ENCODE peak calls at places on chromosome 18, in five cellular contexts. Z is right cardiac atrium, E is sigmoid colon, P is esophagus squamous epithelium, C is aorta. W is an unnamed sample. For H3K4me1, the result is how much of the 10 kb centered on the place peaks cover.

GRCh38 chr18:47992903-47993302 is 62.4 kb upstream of the SMAD2 start:
- DNase-seq in E (no peak), P (no peak), Z (no peak), C (no peak), W (no peak)

GRCh38 chr18:59566507-59566906 is 130.7 kb downstream of the CCBE1 start:
- DNase-seq in E (no peak), P (no peak), Z (no peak), C (no peak), W (no peak)

GRCh38 chr18:69400976-69401474 is 337 bp downstream of the DOK6 start:
- DNase-seq in C (peak), Z (peak), P (no peak), E (peak), W (peak)

GRCh38 chr18:61244632-61245031 is 88.6 kb upstream of the CDH20 start:
- DNase-seq in E (no peak), Z (no peak), C (no peak), P (no peak), W (no peak)

GRCh38 chr18:46010050-46010449 is 42.9 kb upstream of the EPG5 start:
- DNase-seq in C (no peak), Z (no peak), E (no peak), P (no peak), W (no peak)

GRCh38 chr18:63253428-63254372 is 65.9 kb downstream of the BCL2 start:
- DNase-seq in E (no peak), P (no peak), Z (no peak), C (no peak), W (no peak)

GRCh38 chr18:68017385-68017784 is 500.9 kb upstream of the DSEL start:
- DNase-seq in C (no peak), E (no peak), Z (no peak), P (no peak), W (no peak)

GRCh38 chr18:55073116-55073515 is 113.9 kb upstream of the CCDC68 start:
- DNase-seq in Z (no peak), C (no peak), P (no peak), E (no peak), W (no peak)

GRCh38 chr18:3923750-3924149 is 473.8 kb downstream of the TGIF1 start:
- DNase-seq in E (no peak), C (no peak), Z (no peak), P (no peak), W (no peak)

GRCh38 chr18:75754433-75754832 is 326.9 kb upstream of the SMIM21 start:
- DNase-seq in P (no peak), E (no peak), C (no peak), Z (no peak), W (no peak)

GRCh38 chr18:1103567-1103966 is 198.9 kb downstream of the ADCYAP1 start:
- DNase-seq in C (no peak), P (no peak), E (no peak), Z (no peak), W (no peak)

GRCh38 chr18:24006731-24007308 is 7.7 kb upstream of the TTC39C start:
- DNase-seq in P (no peak), C (no peak), E (no peak), Z (no peak), W (no peak)
- H3K4me1 ChIP-seq in P (under half), C (under half), E (under half), Z (under half), W (under half)

DNA sequence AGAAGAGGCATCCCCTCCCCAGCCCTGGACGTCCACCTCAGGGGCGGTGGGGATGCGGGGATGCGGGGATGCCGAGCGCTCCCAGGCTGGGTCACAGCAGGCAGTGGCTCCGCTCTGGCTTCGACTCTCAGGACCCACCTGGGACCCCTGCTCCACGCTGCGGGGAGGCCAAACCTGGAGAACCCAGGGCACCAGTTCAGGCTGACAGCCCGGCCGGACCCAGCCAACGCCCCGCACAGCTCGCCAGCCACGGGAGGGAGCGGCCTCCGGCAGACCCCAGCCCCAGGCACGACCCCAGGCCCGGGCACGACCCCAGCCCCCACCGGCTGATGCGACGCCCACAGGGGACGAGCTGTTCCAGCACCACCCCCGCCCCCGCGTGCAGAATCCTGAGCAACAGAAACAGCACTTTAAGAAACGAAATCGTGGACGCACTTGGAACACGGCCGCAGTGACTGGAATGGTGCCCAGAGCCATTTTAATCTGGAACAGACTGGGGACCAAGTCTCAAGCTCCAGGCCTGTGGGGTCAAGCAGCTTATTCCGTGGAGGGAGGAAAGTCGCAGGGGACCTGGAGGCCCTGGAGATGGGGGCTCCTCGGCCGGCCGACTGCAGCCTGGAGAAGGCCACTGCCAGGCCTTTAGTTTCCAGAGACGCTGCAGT is 74.3 kb downstream of the MBP start:
- DNase-seq in C (peak), P (no peak), Z (peak), E (peak), W (no peak)
- H3K27ac ChIP-seq in C (no peak), P (peak), Z (peak), E (peak), W (no peak)

GRCh38 chr18:79802298-79802697 is 4.6 kb downstream of the KCNG2 start:
- DNase-seq in E (peak), P (no peak), C (peak), Z (no peak), W (peak)
- H3K4me1 ChIP-seq in E (under half), P (under half), C (under half), Z (under half), W (under half)

DNA sequence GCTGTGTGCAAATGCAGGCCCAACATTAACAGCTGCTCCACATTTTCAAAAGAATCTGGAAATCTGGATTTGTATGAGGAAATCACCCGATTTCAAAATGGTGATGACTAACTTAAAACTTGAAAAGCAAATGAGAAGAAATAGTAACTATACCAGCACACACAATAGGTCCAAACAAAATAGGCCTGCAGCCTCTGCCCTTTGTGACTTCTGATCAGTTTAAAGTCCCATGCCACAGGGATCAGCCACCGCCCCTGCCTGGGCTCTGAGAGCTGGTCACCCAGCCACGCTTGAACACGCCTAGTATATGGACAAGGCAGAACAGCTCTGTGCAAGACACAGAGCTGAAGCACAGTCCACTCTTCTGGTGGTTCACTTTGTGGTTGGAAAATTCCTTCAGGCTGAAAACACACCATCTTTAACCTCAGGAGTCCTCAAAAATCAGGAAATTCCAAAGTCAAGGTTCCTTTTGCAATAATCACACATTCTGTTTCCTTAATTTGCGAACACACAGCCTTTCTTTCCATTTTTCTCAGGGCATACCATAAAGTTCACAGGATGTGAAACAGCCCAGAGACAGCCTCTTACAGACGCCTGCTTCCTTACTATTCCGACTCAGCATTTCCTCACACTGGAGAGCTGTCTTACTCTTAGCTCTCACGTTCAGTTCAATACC is 150.1 kb upstream of the RIOK3 start:
- DNase-seq in Z (no peak), P (no peak), C (no peak), E (no peak), W (no peak)
- H3K27ac ChIP-seq in Z (no peak), P (no peak), C (no peak), E (no peak), W (peak)

DNA sequence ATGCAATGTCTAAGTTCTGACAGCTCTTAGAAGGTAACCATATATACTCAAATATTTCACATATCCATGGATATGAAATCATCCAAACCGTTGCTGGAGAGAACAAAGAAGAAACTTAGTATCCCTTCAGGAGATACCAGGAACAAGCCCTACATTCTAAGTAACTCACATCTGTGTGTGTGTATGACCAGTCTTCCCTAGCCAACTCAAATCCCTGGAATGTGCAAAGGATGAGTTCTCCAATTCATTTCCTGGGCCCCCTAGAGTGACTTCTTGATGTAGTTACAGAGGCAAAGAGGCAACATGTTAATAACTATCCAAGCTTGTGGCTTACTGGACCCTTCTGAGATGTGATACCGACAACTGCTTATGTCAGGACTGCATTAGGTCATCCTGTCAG is 20.1 kb downstream of the TPGS2 start:
- DNase-seq in C (no peak), Z (no peak), P (no peak), E (no peak), W (no peak)
- H3K4me1 ChIP-seq in C (under half), Z (under half), P (under half), E (under half), W (under half)

DNA sequence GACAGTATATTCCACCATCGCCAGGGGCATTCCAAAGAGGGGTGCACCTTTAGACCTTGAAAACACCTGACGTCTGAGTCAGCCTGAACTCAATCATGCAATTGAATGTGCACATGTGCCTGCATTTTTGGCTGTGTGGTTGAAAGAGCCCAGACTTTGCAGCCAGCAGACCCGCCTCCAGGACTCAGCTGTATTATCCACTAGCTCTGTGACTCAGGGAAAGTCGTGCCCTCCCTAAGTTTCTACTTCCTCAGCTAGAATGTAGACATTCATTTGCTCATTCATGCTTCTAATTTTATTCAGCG is 94.2 kb downstream of the LRRC30 start:
- DNase-seq in C (no peak), Z (no peak), P (no peak), E (no peak), W (no peak)
- H3K27ac ChIP-seq in C (no peak), Z (no peak), P (no peak), E (no peak), W (peak)

DNA sequence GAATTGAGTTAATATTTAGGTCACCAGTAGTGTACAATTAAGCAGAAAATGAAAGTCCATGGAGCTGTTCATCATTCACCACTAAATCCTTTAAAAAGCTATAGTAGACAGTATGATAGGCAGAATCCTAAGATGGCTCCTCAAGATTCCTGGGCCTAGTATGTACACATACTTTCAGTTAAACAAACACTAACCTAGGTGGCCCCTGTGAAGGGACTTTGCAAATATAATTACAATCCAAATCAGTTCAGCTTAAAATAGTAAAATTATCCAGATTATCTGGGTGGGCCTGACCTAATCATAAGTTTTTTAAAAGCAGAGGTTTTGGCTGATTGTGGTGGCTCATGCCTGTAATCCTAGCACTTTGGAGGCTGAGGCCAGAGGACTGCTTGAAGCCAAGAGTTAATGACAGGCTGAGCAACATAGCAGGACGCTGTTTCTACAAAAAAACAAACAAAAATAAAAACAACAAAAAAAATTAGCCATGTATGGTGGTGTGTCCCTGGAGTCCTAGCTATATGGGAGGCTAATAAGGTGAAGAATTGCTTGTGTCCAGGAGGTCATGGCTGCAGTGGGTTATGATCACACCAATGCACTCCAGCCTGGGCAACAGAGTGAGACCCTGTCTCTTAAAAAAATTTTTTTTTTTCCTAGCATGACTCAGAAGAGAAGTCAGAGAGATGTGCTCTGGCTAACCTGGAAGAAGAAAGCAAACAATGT is 13.9 kb downstream of the MEX3C start:
- DNase-seq in P (no peak), E (no peak), Z (no peak), C (no peak), W (no peak)
- H3K4me1 ChIP-seq in P (under half), E (under half), Z (under half), C (under half), W (under half)

GRCh38 chr18:79900610-79901570 is 50.6 kb downstream of the SLC66A2 start:
- DNase-seq in E (peak), P (no peak), Z (peak), C (no peak), W (no peak)

GRCh38 chr18:79898952-79899608 is 52.4 kb downstream of the SLC66A2 start:
- DNase-seq in C (no peak), Z (peak), P (no peak), E (no peak), W (no peak)

GRCh38 chr18:79899609-79900435 is 51.6 kb downstream of the SLC66A2 start:
- DNase-seq in Z (no peak), E (peak), C (no peak), P (no peak), W (no peak)

GRCh38 chr18:79897940-79898625 is 53.4 kb downstream of the SLC66A2 start:
- DNase-seq in E (no peak), Z (peak), C (no peak), P (no peak), W (no peak)

GRCh38 chr18:79896746-79897145 is 54.7 kb downstream of the SLC66A2 start:
- DNase-seq in C (no peak), E (no peak), Z (no peak), P (no peak), W (no peak)
- H3K27ac ChIP-seq in C (no peak), E (no peak), Z (no peak), P (no peak), W (no peak)

GRCh38 chr18:51192026-51192425 is 5.5 kb downstream of the MEX3C start:
- DNase-seq in P (no peak), E (no peak), C (no peak), Z (no peak), W (no peak)

GRCh38 chr18:51195602-51196115 is 1.8 kb downstream of the MEX3C start:
- DNase-seq in C (no peak), Z (no peak), E (no peak), P (no peak), W (no peak)

GRCh38 chr18:51194604-51195003 is 2.9 kb downstream of the MEX3C start:
- DNase-seq in C (no peak), E (no peak), P (no peak), Z (no peak), W (no peak)

GRCh38 chr18:51195086-51195601 is 2.3 kb downstream of the MEX3C start:
- DNase-seq in Z (no peak), E (no peak), C (no peak), P (no peak), W (no peak)

GRCh38 chr18:51193621-51194287 is 3.7 kb downstream of the MEX3C start:
- DNase-seq in E (no peak), P (no peak), C (no peak), Z (no peak), W (no peak)
- H3K4me1 ChIP-seq in E (under half), P (under half), C (under half), Z (under half), W (under half)

DNA sequence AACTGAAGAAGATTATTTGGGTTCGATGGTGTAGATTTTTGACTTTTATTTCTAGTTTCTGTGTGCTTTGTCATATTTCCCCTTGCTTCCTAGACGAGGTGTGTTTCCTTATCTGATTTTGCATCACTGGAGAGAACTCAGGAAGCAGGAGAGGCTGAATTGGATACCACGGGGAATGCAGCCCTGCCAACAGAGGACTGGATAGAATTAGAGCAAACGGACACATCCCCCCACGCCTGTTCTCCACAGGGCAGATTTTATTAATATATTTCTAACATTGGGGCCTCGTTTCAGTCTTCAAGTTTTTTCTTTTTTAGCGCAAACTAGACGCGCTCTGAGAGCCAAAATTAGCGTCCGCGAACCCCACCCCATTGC is 678 bp upstream of the VAPA start:
- DNase-seq in E (no peak), P (no peak), C (no peak), Z (no peak), W (no peak)
- H3K27ac ChIP-seq in E (peak), P (peak), C (no peak), Z (peak), W (peak)